ENCODE peak calls at places on chromosomes 11 and 22, in nine cellular contexts. K is A549, D is GM12878, Y is HCT116, C is SK-N-SH, S is K562, P is HL-60, I is Panc1, X is HepG2. U is an unnamed sample.
A peak's percentile ranks its signal among the peaks of the same experiment; 100 is the strongest.

GRCh38 chr11:122319011-122319410 is 203.0 kb upstream of the BLID start:
- DNase-seq in K (no peak), Y (no peak), D (no peak), I (no peak), S (no peak), C (no peak), P (no peak), X (no peak), U (no peak)

GRCh38 chr11:117520201-117520600 is 192.5 kb downstream of the CEP164 start:
- DNase-seq in Y (no peak), D (no peak), X (no peak), C (no peak), S (no peak), P (no peak), I (no peak), K (no peak), U (no peak)

GRCh38 chr22:31734512-31734911 is 15.4 kb downstream of the PRR14L start:
- DNase-seq in K (no peak), D (no peak), Y (no peak), X (peak; percentile 29), C (peak; percentile 35), P (no peak), S (no peak), I (no peak), U (no peak)

GRCh38 chr22:20567993-20568417 is 60.6 kb downstream of the MED15 start:
- DNase-seq in Y (peak; percentile 23), K (no peak), P (no peak), X (no peak), I (no peak), D (no peak), C (no peak), S (no peak), U (peak; percentile 40)

GRCh38 chr11:92843455-92843854 is 126.0 kb upstream of the MTNR1B start:
- DNase-seq in Y (no peak), S (no peak), X (no peak), C (no peak), D (no peak), I (no peak), K (no peak), P (no peak), U (no peak)

GRCh38 chr11:67642490-67643120 is 3.0 kb upstream of the TBX10 start:
- DNase-seq in Y (no peak), S (no peak), D (no peak), K (no peak), C (no peak), P (no peak), X (no peak), I (no peak), U (no peak)

GRCh38 chr11:8809185-8809584 is 101.8 kb upstream of the AKIP1 start:
- DNase-seq in Y (no peak), P (no peak), K (no peak), D (no peak), X (no peak), C (no peak), I (no peak), S (no peak), U (no peak)

GRCh38 chr11:47051217-47051616 is 114.7 kb downstream of the CSTPP1 start:
- DNase-seq in D (no peak), P (no peak), C (no peak), S (no peak), K (no peak), Y (no peak), I (no peak), X (no peak), U (no peak)

GRCh38 chr11:111745719-111746504 is 20.3 kb downstream of the PPP2R1B start:
- DNase-seq in K (no peak), D (no peak), I (no peak), P (no peak), Y (no peak), X (no peak), C (no peak), S (no peak), U (no peak)

GRCh38 chr22:39252461-39253391 is 7.9 kb upstream of the PDGFB start:
- DNase-seq in I (no peak), C (no peak), D (no peak), S (no peak), Y (no peak), X (no peak), K (no peak), P (no peak), U (peak; percentile 72)

GRCh38 chr11:64500176-64501013 is 90.6 kb upstream of the SLC22A12 start:
- DNase-seq in S (peak; percentile 81), Y (peak; percentile 4), D (no peak), I (no peak), P (peak; percentile 97), C (no peak), K (no peak), X (no peak), U (no peak)

GRCh38 chr11:5476184-5476819 is 12.2 kb upstream of the OR52D1 start:
- DNase-seq in X (peak; percentile 36), S (peak; percentile 71), Y (peak; percentile 38), C (peak; percentile 53), I (peak; percentile 39), D (no peak), P (peak; percentile 35), K (peak; percentile 52), U (peak; percentile 81)
- TF ChIP-seq REST in X (no peak), S (no peak), Y (no peak), C (no peak), I (no peak), D (no peak), P (no peak), K (no peak), U (no peak)

GRCh38 chr11:27469333-27469680 is 3.3 kb downstream of the LGR4 start:
- DNase-seq in X (no peak), D (no peak), S (no peak), K (no peak), I (no peak), P (no peak), C (no peak), Y (no peak), U (no peak)

GRCh38 chr11:27471067-27471587 is 1.5 kb downstream of the LGR4 start:
- DNase-seq in Y (no peak), P (no peak), D (no peak), S (no peak), I (no peak), C (no peak), X (peak; percentile 21), K (no peak), U (peak; percentile 51)

GRCh38 chr11:27468643-27469332 is 3.8 kb downstream of the LGR4 start:
- DNase-seq in C (no peak), P (no peak), Y (no peak), I (no peak), K (no peak), S (no peak), D (no peak), X (no peak), U (no peak)

GRCh38 chr11:27471588-27472397 is 797 bp downstream of the LGR4 start:
- DNase-seq in D (no peak), P (peak; percentile 35), I (no peak), Y (no peak), C (peak; percentile 81), K (no peak), X (no peak), S (peak; percentile 77), U (peak; percentile 58)

DNA sequence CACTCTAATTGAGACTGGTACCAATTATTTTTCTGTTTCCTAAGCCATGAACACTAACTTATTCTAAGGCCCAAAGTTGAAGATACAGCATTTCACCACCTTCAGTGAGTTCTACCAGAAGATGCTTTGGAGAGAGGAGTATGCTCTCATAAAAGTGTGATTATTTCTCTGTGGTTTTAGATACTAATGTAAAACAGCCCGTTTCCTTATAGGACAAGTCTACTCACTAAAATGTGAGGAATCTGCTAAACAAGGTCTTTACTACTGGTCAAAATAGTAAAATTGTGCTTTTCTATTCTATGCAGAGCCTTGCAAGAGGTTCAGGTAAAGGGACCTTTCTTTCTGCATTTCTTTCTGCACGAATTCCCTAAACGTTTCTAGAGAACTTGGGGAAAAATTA is 2.4 kb downstream of the LGR4 start:
- DNase-seq in Y (no peak), D (no peak), I (no peak), K (no peak), X (no peak), S (no peak), P (no peak), C (no peak), U (no peak)
- H3K27ac ChIP-seq in Y (no peak overlapping the region), D (no peak overlapping the region), I (peak overlapping the region; percentile 79), K (peak overlapping the region; percentile 98), X (peak overlapping the region; percentile 90), S (no peak overlapping the region), P (no peak overlapping the region), C (no peak overlapping the region), U (no peak overlapping the region)

DNA sequence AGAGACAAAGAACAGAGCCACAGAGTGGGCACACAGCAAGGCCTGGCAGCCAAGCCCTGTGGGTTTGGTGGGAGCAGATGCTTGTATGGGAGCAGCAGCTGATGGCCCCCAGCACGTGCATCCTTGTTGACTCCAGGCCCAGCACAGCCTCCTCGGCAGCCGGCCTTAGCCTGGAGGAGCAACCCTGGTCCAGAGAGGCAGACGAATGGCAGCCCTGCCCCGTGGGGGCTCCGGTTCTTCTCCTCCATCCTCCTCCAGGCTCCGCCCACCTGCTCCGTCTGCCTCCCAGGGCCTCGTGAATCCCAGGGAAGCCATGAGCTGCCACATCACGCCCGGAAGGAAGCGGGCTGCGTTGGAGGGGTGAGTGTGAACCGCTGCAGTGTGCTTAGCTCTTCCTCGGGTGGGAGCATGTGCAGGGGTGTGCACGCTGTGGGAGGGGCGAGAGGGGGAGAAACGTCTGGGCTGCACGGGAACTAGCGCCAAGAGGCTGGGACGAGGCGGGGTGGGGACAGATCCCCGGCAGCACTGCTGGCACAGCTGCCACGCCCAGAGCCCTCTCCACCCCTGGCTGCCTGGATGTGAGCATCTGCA is 36.3 kb upstream of the JAM3 start:
- DNase-seq in S (no peak), P (no peak), K (no peak), C (no peak), Y (no peak), I (no peak), X (no peak), D (no peak), U (no peak)
- TF ChIP-seq REST in S (no peak), P (no peak), K (no peak), C (no peak), Y (no peak), I (no peak), X (no peak), D (no peak), U (no peak)

GRCh38 chr11:113274708-113275582 is 39.4 kb upstream of the TTC12 start:
- DNase-seq in X (no peak), K (peak; percentile 3), Y (no peak), P (no peak), I (no peak), C (peak; percentile 44), D (no peak), S (no peak), U (peak; percentile 52)

GRCh38 chr11:113273720-113274119 is 40.7 kb upstream of the TTC12 start:
- DNase-seq in K (no peak), D (no peak), X (no peak), Y (no peak), C (peak; percentile 84), P (no peak), I (no peak), S (no peak), U (no peak)

GRCh38 chr11:113271551-113272245 is 42.7 kb upstream of the TTC12 start:
- DNase-seq in X (no peak), K (no peak), P (no peak), S (no peak), D (no peak), I (no peak), C (no peak), Y (no peak), U (no peak)

GRCh38 chr11:113272281-113272680 is 42.1 kb upstream of the TTC12 start:
- DNase-seq in K (no peak), D (no peak), X (no peak), P (no peak), S (no peak), I (no peak), C (no peak), Y (no peak), U (no peak)

GRCh38 chr11:113272927-113273615 is 41.3 kb upstream of the TTC12 start:
- DNase-seq in P (no peak), C (peak; percentile 56), K (no peak), S (no peak), D (no peak), Y (no peak), X (no peak), I (no peak), U (no peak)
- H3K27ac ChIP-seq in P (no peak overlapping the region), C (peak overlapping the region; percentile 89), K (no peak overlapping the region), S (no peak overlapping the region), D (no peak overlapping the region), Y (no peak overlapping the region), X (no peak overlapping the region), I (no peak overlapping the region), U (no peak overlapping the region)

U was measured in GM23338.